ENCODE peak calls at places on chromosomes 6 and 20, in six cellular contexts. L, X, M, D, C and A are unnamed samples. For H3K4me1, the result is how much of the 10 kb centered on the place peaks cover.

GRCh38 chr6:47203968-47204611 is 105.6 kb downstream of the TNFRSF21 start:
- DNase-seq in L (no peak), X (no peak), M (no peak), D (no peak), C (no peak), A (no peak)

GRCh38 chr6:46490425-46491200 is 636 bp downstream of the RCAN2 start:
- DNase-seq in L (peak), X (peak), M (no peak), D (no peak), C (no peak), A (peak)

GRCh38 chr6:140846518-140847277 is 1286.0 kb upstream of the GJE1 start:
- DNase-seq in L (no peak), X (no peak), M (no peak), D (peak), C (peak), A (no peak)

GRCh38 chr6:9463311-9463710 is 951.6 kb downstream of the TFAP2A start:
- DNase-seq in L (no peak), X (no peak), M (no peak), D (no peak), C (no peak), A (no peak)

GRCh38 chr6:158191032-158191431 is 22.9 kb downstream of the GTF2H5 start:
- DNase-seq in L (no peak), X (no peak), M (no peak), D (no peak), C (no peak), A (no peak)

GRCh38 chr20:48846516-48847492 is 19.0 kb upstream of the PREX1 start:
- DNase-seq in L (no peak), X (peak), M (no peak), D (no peak), C (no peak), A (no peak)

GRCh38 chr6:40585218-40585617 is 1.9 kb downstream of the LRFN2 start:
- DNase-seq in L (no peak), X (no peak), M (no peak), D (no peak), C (no peak), A (no peak)

GRCh38 chr6:36314221-36315014 is 22.3 kb downstream of the BNIP5 start:
- DNase-seq in L (no peak), X (no peak), M (no peak), D (peak), C (no peak), A (no peak)

GRCh38 chr20:35700625-35701148 is 1.5 kb downstream of the ROMO1 start:
- DNase-seq in L (no peak), X (no peak), M (no peak), D (peak), C (no peak), A (no peak)

GRCh38 chr6:1473166-1473565 is 83.8 kb downstream of the FOXF2 start:
- DNase-seq in L (no peak), X (no peak), M (no peak), D (no peak), C (no peak), A (no peak)

GRCh38 chr6:143953922-143954321 is 54.1 kb downstream of the PLAGL1 start:
- DNase-seq in L (no peak), X (no peak), M (no peak), D (no peak), C (no peak), A (no peak)

GRCh38 chr6:32112436-32112980 is 3.4 kb upstream of the TNXB start:
- DNase-seq in L (peak), X (peak), M (no peak), D (no peak), C (no peak), A (peak)

GRCh38 chr6:32115623-32116022 is 6.5 kb upstream of the TNXB start:
- DNase-seq in L (no peak), X (no peak), M (no peak), D (no peak), C (no peak), A (no peak)

GRCh38 chr6:32114853-32115252 is 5.7 kb upstream of the TNXB start:
- DNase-seq in L (peak), X (no peak), M (no peak), D (no peak), C (peak), A (no peak)

GRCh38 chr6:32111424-32112066 is 2.4 kb upstream of the TNXB start:
- DNase-seq in L (peak), X (no peak), M (no peak), D (no peak), C (no peak), A (no peak)

GRCh38 chr6:32113386-32114352 is 4.5 kb upstream of the TNXB start:
- DNase-seq in L (peak), X (peak), M (no peak), D (no peak), C (peak), A (peak)
- H3K4me1 ChIP-seq in L (under half), X (half or more), M (under half), D (under half), C (under half), A (under half)

GRCh38 chr6:30327232-30327746 is 562 bp downstream of the TRIM39 start:
- DNase-seq in L (no peak), X (no peak), M (no peak), D (peak), C (no peak), A (peak)
- H3K4me3 ChIP-seq in L (peak), X (peak), M (peak), D (peak), C (peak), A (peak)

DNA sequence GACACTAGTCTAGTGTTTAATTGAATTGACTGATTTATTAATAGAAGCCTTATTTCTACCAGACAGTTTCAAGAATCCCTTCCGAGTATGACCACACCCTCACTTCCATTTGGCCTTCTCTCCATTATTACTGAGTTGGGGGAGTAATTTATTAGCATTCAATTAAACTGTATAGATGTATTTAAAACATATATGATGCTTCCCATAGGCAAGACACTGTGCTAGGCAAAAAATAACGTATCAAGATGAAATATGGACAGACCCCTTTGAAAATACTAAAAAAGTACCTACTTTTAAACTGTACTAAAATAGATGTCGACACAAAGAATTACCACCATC is 112.9 kb upstream of the PHACTR1 start:
- DNase-seq in L (no peak), X (no peak), M (no peak), D (no peak), C (no peak), A (no peak)
- TF ChIP-seq CTCF in L (no peak), X (no peak), M (peak), D (no peak), C (no peak), A (no peak)

GRCh38 chr20:22575737-22576136 is 8.6 kb downstream of the FOXA2 start:
- DNase-seq in L (no peak), X (no peak), M (no peak), D (no peak), C (no peak), A (no peak)
- H3K4me1 ChIP-seq in L (under half), X (under half), M (under half), D (under half), C (under half), A (under half)

GRCh38 chr6:25755496-25755895 is 954 bp downstream of the SLC17A4 start:
- DNase-seq in L (no peak), X (no peak), M (no peak), D (no peak), C (no peak), A (no peak)

GRCh38 chr6:25756382-25757354 is 2.1 kb downstream of the SLC17A4 start:
- DNase-seq in L (no peak), X (no peak), M (no peak), D (no peak), C (no peak), A (no peak)

GRCh38 chr6:25757936-25758642 is 3.5 kb downstream of the SLC17A4 start:
- DNase-seq in L (no peak), X (no peak), M (no peak), D (no peak), C (no peak), A (peak)

GRCh38 chr6:25753079-25753478 is 1.5 kb upstream of the SLC17A4 start:
- DNase-seq in L (no peak), X (no peak), M (no peak), D (no peak), C (no peak), A (peak)

DNA sequence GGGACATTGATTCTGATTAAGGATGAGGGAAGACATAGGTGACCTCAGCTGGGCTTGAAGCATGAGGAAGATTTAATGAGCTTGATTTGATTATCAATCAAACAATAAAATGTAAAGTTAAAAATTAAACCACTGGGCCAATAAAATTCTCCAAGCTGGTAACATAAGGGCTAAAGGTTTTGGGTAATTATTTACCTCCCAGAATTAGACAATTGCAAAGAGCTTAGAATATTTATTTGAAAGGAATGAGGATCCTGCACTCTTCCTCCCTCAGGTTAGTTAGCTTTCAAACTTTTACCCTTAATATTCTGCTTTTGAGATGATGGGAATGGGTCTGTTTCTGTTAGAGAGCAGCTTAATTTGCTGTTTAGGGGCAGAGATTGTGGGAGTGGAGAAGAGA is at the start of gene SLC17A4:
- DNase-seq in L (no peak), X (no peak), M (no peak), D (no peak), C (no peak), A (no peak)
- H3K4me3 ChIP-seq in L (no peak), X (no peak), M (no peak), D (no peak), C (no peak), A (no peak)

GRCh38 chr6:64012351-64013060 is 376.9 kb downstream of the PHF3 start:
- DNase-seq in L (no peak), X (no peak), M (peak), D (peak), C (peak), A (no peak)
- TF ChIP-seq CTCF in L (no peak), X (peak), M (peak), D (peak), C (peak), A (peak)

DNA sequence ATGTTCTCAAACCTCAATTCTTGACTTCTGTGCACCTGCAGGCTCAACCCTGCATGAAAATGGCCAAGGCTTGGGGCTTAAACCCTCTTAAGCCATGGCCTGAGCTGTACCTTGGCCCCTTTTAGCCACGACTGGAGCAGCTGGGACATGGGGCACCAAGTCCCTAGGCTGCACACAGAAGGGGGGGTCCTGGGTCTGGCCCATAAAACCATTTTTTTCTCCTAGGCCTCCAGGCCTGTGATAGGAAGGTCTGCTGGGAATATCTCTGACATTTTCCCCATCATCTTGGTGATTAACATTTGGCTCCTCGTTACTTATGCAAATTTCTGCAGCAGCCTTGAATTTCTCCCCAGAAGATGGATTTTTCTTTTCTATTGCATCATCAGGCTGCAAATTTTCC is 119.4 kb upstream of the VGLL2 start:
- DNase-seq in L (no peak), X (no peak), M (no peak), D (no peak), C (no peak), A (no peak)
- H3K4me1 ChIP-seq in L (under half), X (under half), M (under half), D (under half), C (under half), A (under half)

GRCh38 chr6:39321761-39322160 is 741 bp downstream of the KCNK16 start:
- DNase-seq in L (no peak), X (no peak), M (no peak), D (no peak), C (no peak), A (no peak)

GRCh38 chr6:39322306-39322850 is at the start of gene KCNK16:
- DNase-seq in L (no peak), X (no peak), M (no peak), D (no peak), C (no peak), A (no peak)

GRCh38 chr6:39317256-39317655 is 3.0 kb upstream of the KCNK17 start:
- DNase-seq in L (no peak), X (no peak), M (no peak), D (no peak), C (no peak), A (no peak)

GRCh38 chr6:39320370-39320984 is 2.0 kb downstream of the KCNK16 start:
- DNase-seq in L (no peak), X (no peak), M (no peak), D (no peak), C (no peak), A (no peak)

GRCh38 chr6:39319621-39320369 is 2.7 kb downstream of the KCNK16 start:
- DNase-seq in L (no peak), X (no peak), M (no peak), D (no peak), C (no peak), A (no peak)
- H3K4me3 ChIP-seq in L (no peak), X (no peak), M (no peak), D (no peak), C (no peak), A (no peak)